ENCODE peak calls at places on chromosome 5, in nine cellular contexts. One of them, this sample, is unnamed.

GRCh38 chr5:124718376-124718775 is 28.1 kb downstream of the ZNF608 start:
- DNase-seq in A549: no peak
- DNase-seq in prostate gland: no peak
- DNase-seq in lower leg skin: no peak
- DNase-seq in uterus: no peak
- DNase-seq in GM12892: no peak
- DNase-seq in transverse colon: no peak
- DNase-seq in sigmoid colon: no peak
- DNase-seq in ovary: no peak
- DNase-seq in this sample: no peak

GRCh38 chr5:19018822-19019221 is 969.2 kb downstream of the CDH18 start:
- DNase-seq in A549: no peak
- DNase-seq in prostate gland: no peak
- DNase-seq in lower leg skin: no peak
- DNase-seq in uterus: no peak
- DNase-seq in GM12892: no peak
- DNase-seq in transverse colon: no peak
- DNase-seq in sigmoid colon: no peak
- DNase-seq in ovary: no peak
- DNase-seq in this sample: peak

GRCh38 chr5:115962565-115963402 is 509 bp downstream of the LVRN start:
- DNase-seq in A549: no peak
- DNase-seq in prostate gland: no peak
- DNase-seq in lower leg skin: no peak
- DNase-seq in uterus: no peak
- DNase-seq in GM12892: peak
- DNase-seq in transverse colon: peak
- DNase-seq in sigmoid colon: peak
- DNase-seq in ovary: peak
- DNase-seq in this sample: no peak

GRCh38 chr5:76371955-76372319 is 31.1 kb upstream of the IQGAP2 start:
- DNase-seq in A549: no peak
- DNase-seq in prostate gland: no peak
- DNase-seq in lower leg skin: no peak
- DNase-seq in uterus: no peak
- DNase-seq in GM12892: no peak
- DNase-seq in transverse colon: no peak
- DNase-seq in sigmoid colon: no peak
- DNase-seq in ovary: no peak
- DNase-seq in this sample: no peak

GRCh38 chr5:28249771-28250415 is 1211.5 kb upstream of the CDH9 start:
- DNase-seq in A549: no peak
- DNase-seq in prostate gland: no peak
- DNase-seq in lower leg skin: no peak
- DNase-seq in uterus: no peak
- DNase-seq in GM12892: no peak
- DNase-seq in transverse colon: no peak
- DNase-seq in sigmoid colon: no peak
- DNase-seq in ovary: no peak
- DNase-seq in this sample: no peak

GRCh38 chr5:124524552-124525232 is 221.7 kb downstream of the ZNF608 start:
- DNase-seq in A549: peak
- DNase-seq in prostate gland: no peak
- DNase-seq in lower leg skin: no peak
- DNase-seq in uterus: no peak
- DNase-seq in GM12892: peak
- DNase-seq in transverse colon: peak
- DNase-seq in sigmoid colon: no peak
- DNase-seq in ovary: no peak
- DNase-seq in this sample: no peak

GRCh38 chr5:77971965-77972544 is 195.9 kb upstream of the TBCA start:
- DNase-seq in A549: no peak
- DNase-seq in prostate gland: no peak
- DNase-seq in lower leg skin: no peak
- DNase-seq in uterus: no peak
- DNase-seq in GM12892: no peak
- DNase-seq in transverse colon: no peak
- DNase-seq in sigmoid colon: no peak
- DNase-seq in ovary: no peak
- DNase-seq in this sample: no peak

GRCh38 chr5:168818586-168818985 is 239.4 kb upstream of the PANK3 start:
- DNase-seq in A549: no peak
- DNase-seq in prostate gland: no peak
- DNase-seq in lower leg skin: no peak
- DNase-seq in uterus: no peak
- DNase-seq in GM12892: no peak
- DNase-seq in transverse colon: no peak
- DNase-seq in sigmoid colon: no peak
- DNase-seq in ovary: no peak
- DNase-seq in this sample: no peak

GRCh38 chr5:179268966-179269693 is 76.1 kb downstream of the ADAMTS2 start:
- DNase-seq in A549: no peak
- DNase-seq in prostate gland: no peak
- DNase-seq in lower leg skin: no peak
- DNase-seq in uterus: peak
- DNase-seq in GM12892: no peak
- DNase-seq in transverse colon: peak
- DNase-seq in sigmoid colon: no peak
- DNase-seq in ovary: peak
- DNase-seq in this sample: no peak

GRCh38 chr5:135584918-135585317 is 6.1 kb upstream of the CXCL14 start:
- DNase-seq in A549: no peak
- DNase-seq in prostate gland: no peak
- DNase-seq in lower leg skin: no peak
- DNase-seq in uterus: no peak
- DNase-seq in GM12892: no peak
- DNase-seq in transverse colon: no peak
- DNase-seq in sigmoid colon: no peak
- DNase-seq in ovary: no peak
- DNase-seq in this sample: no peak

GRCh38 chr5:6081727-6082210 is 296.6 kb downstream of the MED10 start:
- DNase-seq in A549: no peak
- DNase-seq in prostate gland: no peak
- DNase-seq in lower leg skin: no peak
- DNase-seq in uterus: no peak
- DNase-seq in GM12892: no peak
- DNase-seq in transverse colon: no peak
- DNase-seq in sigmoid colon: no peak
- DNase-seq in ovary: no peak
- DNase-seq in this sample: no peak

GRCh38 chr5:102380174-102380573 is 84.1 kb upstream of the SLCO4C1 start:
- DNase-seq in A549: no peak
- DNase-seq in prostate gland: no peak
- DNase-seq in lower leg skin: no peak
- DNase-seq in uterus: no peak
- DNase-seq in GM12892: no peak
- DNase-seq in transverse colon: no peak
- DNase-seq in sigmoid colon: no peak
- DNase-seq in ovary: no peak
- DNase-seq in this sample: no peak

GRCh38 chr5:76953551-76954382 is 922 bp downstream of the CRHBP start:
- DNase-seq in A549: peak
- DNase-seq in prostate gland: no peak
- DNase-seq in lower leg skin: no peak
- DNase-seq in uterus: no peak
- DNase-seq in GM12892: no peak
- DNase-seq in transverse colon: no peak
- DNase-seq in sigmoid colon: no peak
- DNase-seq in ovary: no peak
- DNase-seq in this sample: peak

GRCh38 chr5:176768174-176768970 is 42.0 kb upstream of the UNC5A start:
- DNase-seq in A549: no peak
- DNase-seq in prostate gland: no peak
- DNase-seq in lower leg skin: no peak
- DNase-seq in uterus: no peak
- DNase-seq in GM12892: no peak
- DNase-seq in transverse colon: no peak
- DNase-seq in sigmoid colon: peak
- DNase-seq in ovary: no peak
- DNase-seq in this sample: no peak

DNA sequence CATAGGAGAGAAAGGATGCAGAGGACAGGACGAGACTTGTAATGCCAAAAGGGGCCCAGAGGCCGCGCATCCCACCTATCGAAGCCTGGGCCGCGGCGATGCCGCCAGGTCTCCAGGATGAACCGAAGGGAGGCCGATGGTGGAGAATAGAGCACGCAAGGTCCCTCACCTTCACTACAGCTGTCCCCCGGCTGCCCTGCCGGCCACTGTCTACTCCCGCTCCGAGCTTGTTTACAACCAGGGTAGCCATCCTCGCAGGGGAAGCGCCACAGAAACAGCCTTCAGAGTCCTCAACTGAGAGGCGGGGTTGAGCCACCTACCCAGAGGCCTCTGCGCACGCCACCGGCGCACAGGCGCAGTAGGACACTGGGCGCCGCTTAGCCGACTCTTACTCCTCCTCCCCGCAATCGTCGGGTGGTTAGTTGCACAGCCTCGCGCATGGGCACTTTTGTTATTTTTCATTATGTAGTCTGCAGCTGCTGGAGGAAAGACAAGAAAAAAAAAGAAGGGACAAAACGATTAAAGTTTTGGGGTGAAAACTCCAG is at the start of gene TRIM23:
- DNase-seq in A549: peak
- DNase-seq in prostate gland: peak
- DNase-seq in lower leg skin: peak
- DNase-seq in uterus: peak
- DNase-seq in GM12892: peak
- DNase-seq in transverse colon: peak
- DNase-seq in sigmoid colon: peak
- DNase-seq in ovary: peak
- DNase-seq in this sample: peak
- TF ChIP-seq POLR2A in A549: peak
- TF ChIP-seq POLR2A in prostate gland: peak
- TF ChIP-seq POLR2A in lower leg skin: no peak
- TF ChIP-seq POLR2A in uterus: no peak
- TF ChIP-seq POLR2A in GM12892: peak
- TF ChIP-seq POLR2A in transverse colon: peak
- TF ChIP-seq POLR2A in sigmoid colon: peak
- TF ChIP-seq POLR2A in ovary: peak
- TF ChIP-seq POLR2A in this sample: peak

GRCh38 chr5:149435015-149435376 is 55.9 kb upstream of the IL17B start:
- DNase-seq in A549: no peak
- DNase-seq in prostate gland: no peak
- DNase-seq in lower leg skin: no peak
- DNase-seq in uterus: no peak
- DNase-seq in GM12892: no peak
- DNase-seq in transverse colon: no peak
- DNase-seq in sigmoid colon: peak
- DNase-seq in ovary: no peak
- DNase-seq in this sample: no peak

GRCh38 chr5:149432377-149432776 is 53.3 kb upstream of the IL17B start:
- DNase-seq in A549: no peak
- DNase-seq in prostate gland: no peak
- DNase-seq in lower leg skin: no peak
- DNase-seq in uterus: peak
- DNase-seq in GM12892: no peak
- DNase-seq in transverse colon: no peak
- DNase-seq in sigmoid colon: peak
- DNase-seq in ovary: no peak
- DNase-seq in this sample: no peak

GRCh38 chr5:149434162-149435014 is 55.3 kb upstream of the IL17B start:
- DNase-seq in A549: peak
- DNase-seq in prostate gland: peak
- DNase-seq in lower leg skin: peak
- DNase-seq in uterus: peak
- DNase-seq in GM12892: peak
- DNase-seq in transverse colon: peak
- DNase-seq in sigmoid colon: peak
- DNase-seq in ovary: no peak
- DNase-seq in this sample: peak

GRCh38 chr5:149432861-149433462 is 53.9 kb upstream of the IL17B start:
- DNase-seq in A549: no peak
- DNase-seq in prostate gland: no peak
- DNase-seq in lower leg skin: no peak
- DNase-seq in uterus: peak
- DNase-seq in GM12892: no peak
- DNase-seq in transverse colon: no peak
- DNase-seq in sigmoid colon: no peak
- DNase-seq in ovary: no peak
- DNase-seq in this sample: no peak

GRCh38 chr5:149433524-149434131 is 54.5 kb upstream of the IL17B start:
- DNase-seq in A549: no peak
- DNase-seq in prostate gland: no peak
- DNase-seq in lower leg skin: no peak
- DNase-seq in uterus: peak
- DNase-seq in GM12892: no peak
- DNase-seq in transverse colon: no peak
- DNase-seq in sigmoid colon: peak
- DNase-seq in ovary: no peak
- DNase-seq in this sample: no peak
- TF ChIP-seq POLR2A in A549: no peak
- TF ChIP-seq POLR2A in prostate gland: no peak
- TF ChIP-seq POLR2A in lower leg skin: no peak
- TF ChIP-seq POLR2A in uterus: no peak
- TF ChIP-seq POLR2A in GM12892: no peak
- TF ChIP-seq POLR2A in transverse colon: peak
- TF ChIP-seq POLR2A in sigmoid colon: peak
- TF ChIP-seq POLR2A in ovary: no peak
- TF ChIP-seq POLR2A in this sample: no peak

DNA sequence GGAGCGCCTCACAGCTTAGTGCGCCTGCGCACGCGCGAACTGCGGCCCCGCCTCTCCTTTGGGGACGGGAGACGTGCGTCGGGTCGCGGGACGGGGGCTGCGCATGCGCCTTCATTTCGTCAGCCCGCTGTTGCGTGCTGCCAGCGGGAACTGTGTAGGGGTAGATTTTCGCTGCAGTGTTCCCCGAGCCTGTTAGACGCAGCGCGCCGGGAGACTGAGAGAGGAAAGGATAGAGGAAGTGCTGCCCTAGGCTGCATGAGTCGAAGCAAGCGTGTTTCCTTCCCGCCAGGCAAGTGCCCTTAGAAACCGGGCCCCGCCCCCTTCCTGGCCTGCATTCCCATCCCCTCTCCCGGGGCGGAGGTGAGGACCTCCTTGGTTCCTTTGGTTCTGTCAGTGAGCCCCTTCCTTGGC is 12.3 kb downstream of the ITGA1 start:
- DNase-seq in A549: peak
- DNase-seq in prostate gland: peak
- DNase-seq in lower leg skin: peak
- DNase-seq in uterus: peak
- DNase-seq in GM12892: peak
- DNase-seq in transverse colon: peak
- DNase-seq in sigmoid colon: peak
- DNase-seq in ovary: peak
- DNase-seq in this sample: peak
- TF ChIP-seq POLR2A in A549: peak
- TF ChIP-seq POLR2A in prostate gland: peak
- TF ChIP-seq POLR2A in lower leg skin: no peak
- TF ChIP-seq POLR2A in uterus: peak
- TF ChIP-seq POLR2A in GM12892: peak
- TF ChIP-seq POLR2A in transverse colon: peak
- TF ChIP-seq POLR2A in sigmoid colon: peak
- TF ChIP-seq POLR2A in ovary: peak
- TF ChIP-seq POLR2A in this sample: peak

DNA sequence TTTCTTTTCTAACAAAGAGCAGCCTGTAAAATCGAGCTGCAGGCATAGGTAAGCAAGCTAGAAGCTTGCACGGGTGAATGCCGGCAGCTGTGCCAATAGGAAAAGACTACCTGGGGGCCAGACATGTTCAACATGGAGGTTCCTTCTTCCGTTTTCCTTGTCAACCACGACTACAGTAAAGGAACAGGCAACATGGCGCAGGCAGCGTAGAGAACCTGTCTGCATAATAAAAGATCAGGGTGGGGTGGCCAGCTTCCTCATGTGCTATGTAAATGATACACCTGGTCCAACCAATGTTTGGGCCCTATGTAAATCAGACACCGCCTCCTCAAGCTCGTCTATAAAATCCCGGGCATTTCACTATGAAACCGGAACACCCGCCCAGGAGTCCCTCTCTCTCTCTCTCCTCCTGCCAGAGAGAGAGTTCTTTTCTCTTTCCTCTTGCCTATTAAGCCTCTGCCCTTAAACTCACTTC is 103.8 kb upstream of the LIFR start:
- DNase-seq in A549: peak
- DNase-seq in prostate gland: peak
- DNase-seq in lower leg skin: no peak
- DNase-seq in uterus: no peak
- DNase-seq in GM12892: no peak
- DNase-seq in transverse colon: no peak
- DNase-seq in sigmoid colon: no peak
- DNase-seq in ovary: no peak
- DNase-seq in this sample: no peak
- TF ChIP-seq POLR2A in A549: no peak
- TF ChIP-seq POLR2A in prostate gland: peak
- TF ChIP-seq POLR2A in lower leg skin: no peak
- TF ChIP-seq POLR2A in uterus: no peak
- TF ChIP-seq POLR2A in GM12892: no peak
- TF ChIP-seq POLR2A in transverse colon: no peak
- TF ChIP-seq POLR2A in sigmoid colon: no peak
- TF ChIP-seq POLR2A in ovary: no peak
- TF ChIP-seq POLR2A in this sample: no peak

This sample was measured in erythroblast.